ENCODE peak calls at places on chromosomes 12 and 14, in seven cellular contexts. One of them, this sample, is unnamed.

GRCh38 chr12:89762498-89763170 is 54.0 kb upstream of the ATP2B1 start:
- DNase-seq in AG04449: no peak
- DNase-seq in posterior cingulate gyrus: no peak
- DNase-seq in psoas muscle: no peak
- DNase-seq in foreskin fibroblast: no peak
- DNase-seq in NCI-H1105: no peak
- DNase-seq in astrocyte of the spinal cord: no peak
- DNase-seq in this sample: no peak

GRCh38 chr12:15796493-15797141 is 7.4 kb upstream of the EPS8 start:
- DNase-seq in NCI-H1105: no peak
- DNase-seq in astrocyte of the spinal cord: no peak
- DNase-seq in posterior cingulate gyrus: no peak
- DNase-seq in AG04449: no peak
- DNase-seq in foreskin fibroblast: peak; percentile 86
- DNase-seq in psoas muscle: no peak
- DNase-seq in this sample: no peak

GRCh38 chr14:29169408-29169807 is 402.8 kb downstream of the FOXG1 start:
- DNase-seq in NCI-H1105: no peak
- DNase-seq in posterior cingulate gyrus: no peak
- DNase-seq in psoas muscle: no peak
- DNase-seq in AG04449: no peak
- DNase-seq in astrocyte of the spinal cord: no peak
- DNase-seq in foreskin fibroblast: no peak
- DNase-seq in this sample: no peak

GRCh38 chr14:32469388-32470160 is 140.5 kb downstream of the AKAP6 start:
- DNase-seq in NCI-H1105: peak; percentile 23
- DNase-seq in foreskin fibroblast: no peak
- DNase-seq in psoas muscle: no peak
- DNase-seq in posterior cingulate gyrus: no peak
- DNase-seq in AG04449: no peak
- DNase-seq in astrocyte of the spinal cord: peak; percentile 78
- DNase-seq in this sample: no peak

GRCh38 chr12:120092531-120093335 is 23.8 kb downstream of the RAB35 start:
- DNase-seq in foreskin fibroblast: no peak
- DNase-seq in psoas muscle: peak; percentile 48
- DNase-seq in AG04449: no peak
- DNase-seq in posterior cingulate gyrus: no peak
- DNase-seq in astrocyte of the spinal cord: no peak
- DNase-seq in NCI-H1105: no peak
- DNase-seq in this sample: no peak

GRCh38 chr14:79253576-79253975 is 957.7 kb downstream of the DIO2 start:
- DNase-seq in AG04449: no peak
- DNase-seq in foreskin fibroblast: no peak
- DNase-seq in posterior cingulate gyrus: no peak
- DNase-seq in psoas muscle: no peak
- DNase-seq in NCI-H1105: no peak
- DNase-seq in astrocyte of the spinal cord: no peak
- DNase-seq in this sample: no peak

GRCh38 chr12:62631531-62632520 is 165.2 kb downstream of the MON2 start:
- DNase-seq in AG04449: peak; percentile 24
- DNase-seq in foreskin fibroblast: peak; percentile 77
- DNase-seq in psoas muscle: peak; percentile 68
- DNase-seq in astrocyte of the spinal cord: peak; percentile 79
- DNase-seq in NCI-H1105: no peak
- DNase-seq in posterior cingulate gyrus: peak; percentile 61
- DNase-seq in this sample: no peak

GRCh38 chr12:27554421-27555186 is 30.6 kb downstream of the PPFIBP1 start:
- DNase-seq in psoas muscle: peak; percentile 79
- DNase-seq in AG04449: no peak
- DNase-seq in NCI-H1105: no peak
- DNase-seq in foreskin fibroblast: peak; percentile 58
- DNase-seq in astrocyte of the spinal cord: peak; percentile 61
- DNase-seq in posterior cingulate gyrus: peak; percentile 52
- DNase-seq in this sample: no peak

GRCh38 chr12:124917135-124917840 is 2.8 kb upstream of the UBC start:
- DNase-seq in AG04449: peak; percentile 98
- DNase-seq in posterior cingulate gyrus: peak; percentile 96
- DNase-seq in astrocyte of the spinal cord: peak; percentile 100
- DNase-seq in foreskin fibroblast: peak; percentile 100
- DNase-seq in psoas muscle: peak; percentile 99
- DNase-seq in NCI-H1105: no peak
- DNase-seq in this sample: no peak

GRCh38 chr12:11758087-11758837 is 108.8 kb downstream of the ETV6 start:
- DNase-seq in AG04449: no peak
- DNase-seq in foreskin fibroblast: no peak
- DNase-seq in psoas muscle: no peak
- DNase-seq in posterior cingulate gyrus: no peak
- DNase-seq in NCI-H1105: peak; percentile 81
- DNase-seq in astrocyte of the spinal cord: no peak
- DNase-seq in this sample: no peak

GRCh38 chr12:123270380-123271181 is 1.1 kb downstream of the CDK2AP1 start:
- DNase-seq in psoas muscle: peak; percentile 59
- DNase-seq in foreskin fibroblast: peak; percentile 47
- DNase-seq in AG04449: no peak
- DNase-seq in NCI-H1105: peak; percentile 35
- DNase-seq in posterior cingulate gyrus: no peak
- DNase-seq in astrocyte of the spinal cord: no peak
- DNase-seq in this sample: no peak

GRCh38 chr14:29654910-29655590 is 272.6 kb downstream of the PRKD1 start:
- DNase-seq in posterior cingulate gyrus: no peak
- DNase-seq in NCI-H1105: no peak
- DNase-seq in astrocyte of the spinal cord: peak; percentile 42
- DNase-seq in AG04449: no peak
- DNase-seq in psoas muscle: no peak
- DNase-seq in foreskin fibroblast: peak; percentile 36
- DNase-seq in this sample: no peak

GRCh38 chr14:67547224-67547780 is 14.2 kb downstream of the PLEKHH1 start:
- DNase-seq in NCI-H1105: no peak
- DNase-seq in posterior cingulate gyrus: peak; percentile 14
- DNase-seq in foreskin fibroblast: no peak
- DNase-seq in astrocyte of the spinal cord: no peak
- DNase-seq in AG04449: no peak
- DNase-seq in psoas muscle: no peak
- DNase-seq in this sample: no peak

GRCh38 chr14:61556455-61556854 is 138.9 kb upstream of the HIF1A start:
- DNase-seq in NCI-H1105: no peak
- DNase-seq in astrocyte of the spinal cord: no peak
- DNase-seq in AG04449: no peak
- DNase-seq in foreskin fibroblast: no peak
- DNase-seq in psoas muscle: no peak
- DNase-seq in posterior cingulate gyrus: no peak
- DNase-seq in this sample: no peak

GRCh38 chr14:74488788-74489397 is 4.2 kb downstream of the NPC2 start:
- DNase-seq in psoas muscle: no peak
- DNase-seq in AG04449: no peak
- DNase-seq in NCI-H1105: no peak
- DNase-seq in posterior cingulate gyrus: no peak
- DNase-seq in astrocyte of the spinal cord: peak; percentile 62
- DNase-seq in foreskin fibroblast: peak; percentile 66
- DNase-seq in this sample: no peak

GRCh38 chr12:101181776-101182175 is 28.3 kb downstream of the SLC5A8 start:
- DNase-seq in posterior cingulate gyrus: no peak
- DNase-seq in AG04449: peak; percentile 1
- DNase-seq in NCI-H1105: no peak
- DNase-seq in psoas muscle: no peak
- DNase-seq in astrocyte of the spinal cord: peak; percentile 8
- DNase-seq in foreskin fibroblast: no peak
- DNase-seq in this sample: no peak

GRCh38 chr12:118397693-118398440 is 21.5 kb downstream of the SUDS3 start:
- DNase-seq in psoas muscle: no peak
- DNase-seq in posterior cingulate gyrus: no peak
- DNase-seq in astrocyte of the spinal cord: no peak
- DNase-seq in foreskin fibroblast: no peak
- DNase-seq in AG04449: no peak
- DNase-seq in NCI-H1105: no peak
- DNase-seq in this sample: no peak

This sample was measured in cortex of kidney.